ENCODE peak calls at places on chromosomes 4 and X, in four cellular contexts. S is activated T-cell treated with anti-CD3 and anti-CD28 coated beads, Interleukin-2, amount 50 U/mL, for 72 hours; V is stimulated activated memory B cell treated with anti-CD40 and anti-IgM and Interleukin-4, amounts not matched to agents 10 μg/mL and 1 μg/mL and 100 μg/mL, for 72 hours; N is Right ventricle myocardium inferior. O is an unnamed sample.

GRCh38 chr4:39505581-39505980 is 21.7 kb downstream of the UGDH start:
- ATAC-seq in S (no peak), V (no peak), N (no peak), O (no peak)

GRCh38 chr4:152983221-152983620 is 47.1 kb downstream of the FHDC1 start:
- ATAC-seq in S (no peak), V (no peak), N (no peak), O (no peak)

GRCh38 chrX:72100824-72101351 is 30.8 kb downstream of the RTL5 start:
- ATAC-seq in S (peak), V (peak), N (peak), O (peak)

GRCh38 chr4:88178633-88179231 is 20.3 kb upstream of the ABCG2 start:
- ATAC-seq in S (no peak), V (no peak), N (no peak), O (no peak)

GRCh38 chr4:95410387-95411005 is 138.3 kb downstream of the UNC5C start:
- ATAC-seq in S (no peak), V (no peak), N (peak), O (no peak)

GRCh38 chrX:13190051-13190450 is 129.8 kb downstream of the ATXN3L start:
- ATAC-seq in S (no peak), V (no peak), N (no peak), O (no peak)

GRCh38 chr4:142202404-142203332 is 566.3 kb downstream of the IL15 start:
- ATAC-seq in S (no peak), V (peak), N (no peak), O (no peak)

GRCh38 chr4:148288448-148288847 is 153.8 kb downstream of the NR3C2 start:
- ATAC-seq in S (no peak), V (no peak), N (peak), O (no peak)

GRCh38 chr4:85445058-85445639 is 29.8 kb upstream of the ARHGAP24 start:
- ATAC-seq in S (no peak), V (no peak), N (peak), O (no peak)